ENCODE peak calls at places on chromosomes 5 and 9, in seven cellular contexts. R is cardiac muscle cell, T is astrocyte of the cerebellum, H is fibroblast of the aortic adventitia, M is HFF-Myc, F is fibroblast of lung, A is heart left ventricle. I is an unnamed sample.

GRCh38 chr9:26947736-26948135 is 694 bp upstream of the PLAA start:
- DNase-seq in T (no peak), H (no peak), F (peak), R (no peak), M (no peak), A (no peak), I (no peak)

GRCh38 chr5:11415751-11416150 is 488.5 kb downstream of the CTNND2 start:
- DNase-seq in T (peak), F (peak), R (no peak), A (no peak), H (no peak), M (no peak), I (no peak)

GRCh38 chr9:76713371-76713770 is 50.9 kb upstream of the PCA3 start:
- DNase-seq in H (no peak), R (no peak), A (no peak), F (no peak), T (no peak), M (no peak), I (no peak)

GRCh38 chr5:127358274-127358673 is 67.7 kb downstream of the MEGF10 start:
- DNase-seq in H (peak), F (peak), M (peak), R (no peak), T (no peak), A (no peak), I (peak)

GRCh38 chr9:20473566-20474116 is 148.7 kb downstream of the MLLT3 start:
- DNase-seq in T (no peak), H (peak), F (no peak), M (no peak), R (no peak), A (no peak), I (no peak)

GRCh38 chr9:86368871-86369521 is 14.8 kb upstream of the TUT7 start:
- DNase-seq in H (peak), R (no peak), F (peak), M (no peak), T (no peak), A (no peak), I (peak)

GRCh38 chr9:112168197-112168596 is 6.9 kb downstream of the SUSD1 start:
- DNase-seq in A (no peak), T (no peak), F (no peak), M (no peak), R (no peak), H (no peak), I (no peak)

GRCh38 chr9:15606667-15607472 is 54.0 kb downstream of the CCDC171 start:
- DNase-seq in H (peak), F (peak), M (peak), A (no peak), T (peak), R (peak), I (no peak)

GRCh38 chr5:14727428-14727865 is 62.9 kb downstream of the OTULIN start:
- DNase-seq in T (peak), R (peak), H (peak), F (peak), A (peak), M (peak), I (no peak)

GRCh38 chr5:56900395-56900794 is 9.0 kb upstream of the SETD9 start:
- DNase-seq in A (no peak), M (no peak), F (peak), T (peak), R (no peak), H (peak), I (no peak)

GRCh38 chr5:168865973-168866372 is 286.8 kb upstream of the PANK3 start:
- DNase-seq in M (no peak), A (no peak), H (no peak), R (peak), T (no peak), F (no peak), I (no peak)

GRCh38 chr5:157563373-157564148 is 12.0 kb downstream of the ADAM19 start:
- DNase-seq in F (peak), M (no peak), H (peak), T (peak), R (no peak), A (peak), I (peak)

GRCh38 chr5:82346376-82347212 is 68.4 kb upstream of the RPS23 start:
- DNase-seq in H (no peak), M (no peak), R (no peak), A (peak), T (no peak), F (no peak), I (no peak)

GRCh38 chr9:17121264-17121663 is 13.6 kb upstream of the CNTLN start:
- DNase-seq in M (no peak), F (no peak), T (no peak), R (no peak), A (no peak), H (no peak), I (no peak)

GRCh38 chr5:107215581-107215980 is 455.2 kb downstream of the EFNA5 start:
- DNase-seq in M (no peak), R (no peak), A (no peak), H (no peak), T (no peak), F (peak), I (no peak)

GRCh38 chr9:132837501-132838268 is 40.4 kb downstream of the AK8 start:
- DNase-seq in M (no peak), A (no peak), F (no peak), T (no peak), H (no peak), R (no peak), I (no peak)

GRCh38 chr9:99140685-99141314 is 35.9 kb downstream of the TGFBR1 start:
- DNase-seq in A (peak), F (peak), R (peak), T (peak), H (peak), M (peak), I (peak)

GRCh38 chr9:16628421-16628820 is 242.0 kb downstream of the BNC2 start:
- DNase-seq in H (peak), M (no peak), F (peak), A (no peak), T (no peak), R (no peak), I (no peak)

GRCh38 chr5:1471240-1471853 is 26.1 kb upstream of the SLC6A3 start:
- DNase-seq in A (peak), R (no peak), F (no peak), T (no peak), M (no peak), H (no peak), I (no peak)

GRCh38 chr9:123036886-123037540 is 3.5 kb downstream of the GPR21 start:
- DNase-seq in R (peak), A (no peak), H (peak), M (no peak), T (no peak), F (no peak), I (no peak)

GRCh38 chr5:108504974-108505373 is 123.1 kb upstream of the FBXL17 start:
- DNase-seq in H (no peak), T (no peak), A (no peak), R (no peak), F (no peak), M (no peak), I (no peak)

GRCh38 chr5:64682608-64683007 is 7.7 kb upstream of the SHISAL2B start:
- DNase-seq in R (peak), H (no peak), T (no peak), M (no peak), A (no peak), F (no peak), I (no peak)

GRCh38 chr5:42626462-42626861 is 130.2 kb upstream of the CCDC152 start:
- DNase-seq in M (no peak), H (no peak), F (no peak), A (no peak), T (no peak), R (no peak), I (no peak)

GRCh38 chr9:98502311-98502975 is 206.3 kb downstream of the GABBR2 start:
- DNase-seq in R (no peak), H (peak), A (no peak), T (no peak), M (no peak), F (peak), I (no peak)

GRCh38 chr9:107674252-107674936 is 184.8 kb upstream of the KLF4 start:
- DNase-seq in T (no peak), M (no peak), A (no peak), H (no peak), R (no peak), F (no peak), I (no peak)

GRCh38 chr5:103612545-103612944 is 50.0 kb upstream of the NUDT12 start:
- DNase-seq in F (no peak), M (no peak), A (no peak), T (no peak), H (no peak), R (no peak), I (no peak)

GRCh38 chr5:148831590-148832565 is 5.5 kb downstream of the ADRB2 start:
- DNase-seq in M (no peak), T (no peak), A (no peak), R (no peak), H (no peak), F (no peak), I (no peak)

GRCh38 chr5:115306011-115306530 is 9.6 kb upstream of the CCDC112 start:
- DNase-seq in M (no peak), A (no peak), T (no peak), H (no peak), R (no peak), F (no peak), I (no peak)
- H3K4me3 ChIP-seq in M (no peak), A (no peak), T (no peak), H (no peak), R (no peak), F (no peak), I (no peak)

GRCh38 chr5:133236541-133236951 is 184.7 kb downstream of the HSPA4 start:
- DNase-seq in F (no peak), T (no peak), A (no peak), R (no peak), H (no peak), M (no peak), I (no peak)
- TF ChIP-seq CTCF in F (no peak), T (no peak), A (no peak), R (no peak), H (no peak), M (no peak), I (no peak)

GRCh38 chr9:73155389-73155788 is 3.7 kb downstream of the ANXA1 start:
- DNase-seq in T (no peak), R (no peak), M (no peak), A (no peak), F (no peak), H (no peak), I (no peak)

GRCh38 chr9:73155968-73156592 is 4.4 kb downstream of the ANXA1 start:
- DNase-seq in A (no peak), R (no peak), F (no peak), T (no peak), H (no peak), M (no peak), I (no peak)

GRCh38 chr9:73157811-73158210 is 6.1 kb downstream of the ANXA1 start:
- DNase-seq in A (no peak), M (no peak), H (peak), F (peak), R (no peak), T (no peak), I (no peak)

GRCh38 chr9:73154760-73155159 is 3.1 kb downstream of the ANXA1 start:
- DNase-seq in R (no peak), M (no peak), H (no peak), T (no peak), A (no peak), F (peak), I (no peak)

GRCh38 chr9:73156593-73157187 is 5.0 kb downstream of the ANXA1 start:
- DNase-seq in M (no peak), T (no peak), F (no peak), R (no peak), A (no peak), H (peak), I (no peak)
- H3K4me3 ChIP-seq in M (no peak), T (no peak), F (peak), R (no peak), A (no peak), H (peak), I (no peak)

GRCh38 chr5:141997358-141998006 is 15.3 kb downstream of the GNPDA1 start:
- DNase-seq in F (no peak), T (no peak), R (no peak), M (no peak), H (no peak), A (no peak), I (no peak)

GRCh38 chr5:141995656-141996055 is 17.2 kb downstream of the GNPDA1 start:
- DNase-seq in A (no peak), R (no peak), M (no peak), F (no peak), T (no peak), H (no peak), I (no peak)

GRCh38 chr5:142000176-142000575 is 12.7 kb downstream of the GNPDA1 start:
- DNase-seq in A (no peak), H (no peak), M (no peak), T (no peak), R (no peak), F (no peak), I (no peak)

GRCh38 chr5:142003266-142003800 is 9.5 kb downstream of the GNPDA1 start:
- DNase-seq in A (no peak), F (no peak), T (no peak), H (no peak), M (no peak), R (no peak), I (no peak)

GRCh38 chr5:142000709-142001484 is 11.9 kb downstream of the GNPDA1 start:
- DNase-seq in T (no peak), A (no peak), F (no peak), M (no peak), R (peak), H (peak), I (no peak)
- TF ChIP-seq CTCF in T (peak), A (peak), F (peak), M (peak), R (peak), H (peak), I (peak)